ENCODE peak calls at places on chromosomes 6 and 20, in eight cellular contexts. Z is Right ventricle myocardium superior; G is dorsolateral prefrontal cortex; L is mammary epithelial cell; S is dermis microvascular lymphatic vessel endothelial cell; M is kidney tubule cell; R is activated CD4-positive, CD25-positive, alpha-beta regulatory T cell treated with anti-CD3 and anti-CD28 coated beads, Interleukin-2, amount 50 U/mL, for 72 hours; C is GM23338. J is an unnamed sample.
A peak's percentile ranks its signal among the peaks of the same experiment; 100 is the strongest.

GRCh38 chr6:169932491-169932890 is 181.1 kb downstream of the ERMARD start:
- DNase-seq in Z (no peak), G (no peak), L (no peak), S (no peak), M (peak; percentile 56), R (no peak), C (no peak), J (no peak)

GRCh38 chr6:116616757-116617093 is 446 bp downstream of the RSPH4A start:
- DNase-seq in Z (peak; percentile 47), G (no peak), L (no peak), S (no peak), M (peak; percentile 38), R (no peak), C (peak; percentile 49), J (peak; percentile 28)

GRCh38 chr6:37170273-37171140 is 555 bp downstream of the PIM1 start:
- DNase-seq in Z (no peak), G (peak; percentile 53), L (peak; percentile 38), S (no peak), M (peak; percentile 66), R (peak; percentile 77), C (peak; percentile 72), J (peak; percentile 70)

GRCh38 chr6:20644667-20645370 is 110.6 kb downstream of the CDKAL1 start:
- DNase-seq in Z (no peak), G (no peak), L (peak; percentile 30), S (no peak), M (peak; percentile 17), R (no peak), C (no peak), J (no peak)

GRCh38 chr6:90008908-90009501 is 114.7 kb downstream of the GJA10 start:
- DNase-seq in Z (no peak), G (no peak), L (peak; percentile 38), S (peak; percentile 86), M (peak; percentile 53), R (no peak), C (no peak), J (no peak)

GRCh38 chr6:87342829-87343228 is 1.8 kb upstream of the C6orf163 start:
- DNase-seq in Z (no peak), G (no peak), L (no peak), S (no peak), M (no peak), R (no peak), C (no peak), J (no peak)

GRCh38 chr6:63636516-63636968 is 940 bp downstream of the PHF3 start:
- DNase-seq in Z (peak; percentile 72), G (peak; percentile 75), L (peak; percentile 57), S (peak; percentile 23), M (peak; percentile 44), R (peak; percentile 55), C (peak; percentile 75), J (peak; percentile 28)

GRCh38 chr20:1150218-1150617 is 31.8 kb downstream of the PSMF1 start:
- DNase-seq in Z (no peak), G (no peak), L (peak; percentile 5), S (no peak), M (peak; percentile 17), R (no peak), C (no peak), J (no peak)

GRCh38 chr6:74733830-74734591 is 471.8 kb downstream of the COL12A1 start:
- DNase-seq in Z (no peak), G (no peak), L (no peak), S (no peak), M (no peak), R (no peak), C (no peak), J (no peak)

GRCh38 chr6:79946242-79946641 is 1.1 kb downstream of the ELOVL4 start:
- DNase-seq in Z (no peak), G (no peak), L (peak; percentile 11), S (no peak), M (no peak), R (no peak), C (peak; percentile 74), J (peak; percentile 28)

GRCh38 chr6:41428995-41429417 is 93.6 kb downstream of the NCR2 start:
- DNase-seq in Z (peak; percentile 69), G (no peak), L (peak; percentile 41), S (no peak), M (peak; percentile 54), R (no peak), C (peak; percentile 51), J (no peak)

J was measured in WTC11.